ENCODE peak calls at places on chromosome 1, in six cellular contexts. E is trophoblast cell, J is cardiac muscle cell, M is breast epithelium, Z is Panc1, H is thoracic aorta. V is an unnamed sample.
A peak's percentile ranks its signal among the peaks of the same experiment; 100 is the strongest.

GRCh38 chr1:221620437-221621384 is 121.2 kb downstream of the DUSP10 start:
- DNase-seq in E (no peak), J (peak; percentile 8), M (peak; percentile 39), Z (no peak), H (no peak), V (no peak)

GRCh38 chr1:226325178-226325577 is 16.2 kb upstream of the LIN9 start:
- DNase-seq in E (peak; percentile 54), J (peak; percentile 17), M (no peak), Z (no peak), H (no peak), V (no peak)

GRCh38 chr1:241591317-241591716 is 48.9 kb downstream of the CHML start:
- DNase-seq in E (peak; percentile 99), J (no peak), M (peak; percentile 62), Z (no peak), H (no peak), V (no peak)

GRCh38 chr1:81430236-81430635 is 370.5 kb upstream of the ADGRL2 start:
- DNase-seq in E (no peak), J (no peak), M (no peak), Z (no peak), H (no peak), V (no peak)

GRCh38 chr1:237879195-237879594 is 11.5 kb downstream of the ZP4 start:
- DNase-seq in E (peak; percentile 63), J (no peak), M (no peak), Z (no peak), H (no peak), V (no peak)

GRCh38 chr1:83676106-83676505 is 322.8 kb downstream of the TTLL7 start:
- DNase-seq in E (no peak), J (no peak), M (no peak), Z (no peak), H (no peak), V (no peak)

GRCh38 chr1:236997882-236998281 is 6.4 kb downstream of the MT1HL1 start:
- DNase-seq in E (no peak), J (no peak), M (no peak), Z (no peak), H (no peak), V (no peak)

GRCh38 chr1:97243973-97244560 is 522.5 kb downstream of the PTBP2 start:
- DNase-seq in E (peak; percentile 28), J (peak; percentile 43), M (no peak), Z (no peak), H (no peak), V (no peak)

GRCh38 chr1:67472056-67472455 is 41.9 kb upstream of the SERBP1 start:
- DNase-seq in E (no peak), J (no peak), M (no peak), Z (no peak), H (no peak), V (no peak)

GRCh38 chr1:227390525-227390924 is 72.2 kb upstream of the CDC42BPA start:
- DNase-seq in E (no peak), J (peak; percentile 51), M (no peak), Z (no peak), H (no peak), V (no peak)

GRCh38 chr1:211484738-211485479 is 7.1 kb downstream of the RD3 start:
- DNase-seq in E (no peak), J (no peak), M (no peak), Z (no peak), H (no peak), V (no peak)

DNA sequence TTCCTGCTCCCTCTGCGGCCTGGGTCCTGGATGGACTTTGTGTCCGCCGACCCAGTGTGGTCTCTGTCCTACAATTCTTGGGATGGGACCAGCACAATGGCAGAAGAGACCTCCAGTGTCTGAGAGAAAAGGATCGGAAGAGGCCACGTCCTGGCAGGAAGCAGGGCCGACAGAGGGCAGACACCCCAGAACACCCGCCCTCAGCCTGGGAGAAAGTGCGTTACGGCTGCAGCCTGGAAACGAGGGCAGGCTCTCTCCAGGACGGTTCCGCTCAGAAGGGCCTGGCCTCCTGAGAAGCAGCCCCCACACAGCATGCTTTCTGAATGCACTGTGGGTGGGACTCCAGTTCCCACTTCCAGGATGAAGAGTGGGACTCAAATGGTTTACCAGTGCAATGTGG is 35.5 kb downstream of the SLC45A1 start:
- DNase-seq in E (no peak), J (no peak), M (no peak), Z (no peak), H (no peak), V (no peak)
- H3K27ac ChIP-seq in E (no peak overlapping the region), J (peak overlapping the region; percentile 69), M (peak overlapping the region; percentile 83), Z (peak overlapping the region; percentile 48), H (peak overlapping the region; percentile 65), V (no peak overlapping the region)

GRCh38 chr1:206461602-206462455 is 8.4 kb upstream of the IKBKE start:
- DNase-seq in E (peak; percentile 92), J (peak; percentile 84), M (no peak), Z (peak; percentile 36), H (no peak), V (peak; percentile 48)
- H3K27ac ChIP-seq in E (no peak overlapping the region), J (peak overlapping the region; percentile 53), M (peak overlapping the region; percentile 77), Z (no peak overlapping the region), H (no peak overlapping the region), V (no peak overlapping the region)

GRCh38 chr1:156075158-156075557 is 7.1 kb downstream of the MEX3A start:
- DNase-seq in E (no peak), J (no peak), M (no peak), Z (no peak), H (no peak), V (no peak)

GRCh38 chr1:156077430-156077760 is 4.9 kb downstream of the MEX3A start:
- DNase-seq in E (no peak), J (no peak), M (no peak), Z (no peak), H (no peak), V (no peak)

GRCh38 chr1:156074661-156075060 is 7.6 kb downstream of the MEX3A start:
- DNase-seq in E (no peak), J (no peak), M (no peak), Z (no peak), H (no peak), V (no peak)

GRCh38 chr1:156076609-156077429 is 5.4 kb downstream of the MEX3A start:
- DNase-seq in E (peak; percentile 58), J (peak; percentile 47), M (peak; percentile 38), Z (no peak), H (no peak), V (no peak)

DNA sequence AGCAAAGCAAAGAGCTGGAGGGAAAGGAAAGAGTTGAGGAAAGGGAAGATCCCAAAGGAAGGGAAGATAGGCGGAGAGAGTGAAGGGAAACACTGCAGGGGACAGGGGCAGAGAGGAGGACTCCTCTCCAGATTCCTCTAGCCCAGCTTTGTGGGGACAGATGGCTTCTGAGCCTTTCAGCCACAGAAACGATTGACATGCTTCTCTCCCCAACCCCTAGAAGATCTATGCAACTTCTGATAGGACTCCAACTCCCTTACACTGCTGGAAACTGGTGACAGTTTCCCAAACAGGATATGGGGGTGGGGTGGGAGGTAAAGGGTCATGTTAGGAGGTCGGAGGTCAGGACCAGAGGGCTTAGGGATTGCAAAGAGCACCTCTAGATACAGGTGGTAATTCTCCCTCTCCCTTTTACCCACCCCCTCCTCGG is 6.5 kb downstream of the MEX3A start:
- DNase-seq in E (no peak), J (no peak), M (no peak), Z (no peak), H (no peak), V (no peak)
- H3K27ac ChIP-seq in E (no peak overlapping the region), J (peak overlapping the region; percentile 81), M (peak overlapping the region; percentile 76), Z (no peak overlapping the region), H (no peak overlapping the region), V (no peak overlapping the region)

GRCh38 chr1:10790155-10790707 is 6.2 kb downstream of the CASZ1 start:
- DNase-seq in E (no peak), J (no peak), M (no peak), Z (no peak), H (no peak), V (no peak)
- H3K27ac ChIP-seq in E (no peak overlapping the region), J (peak overlapping the region; percentile 43), M (peak overlapping the region; percentile 87), Z (peak overlapping the region; percentile 76), H (no peak overlapping the region), V (no peak overlapping the region)

GRCh38 chr1:37845049-37845646 is 14.2 kb downstream of the MTF1 start:
- DNase-seq in E (peak; percentile 67), J (no peak), M (no peak), Z (no peak), H (no peak), V (no peak)

GRCh38 chr1:37841652-37842051 is 17.7 kb downstream of the MTF1 start:
- DNase-seq in E (no peak), J (no peak), M (no peak), Z (no peak), H (no peak), V (no peak)

GRCh38 chr1:37840711-37841110 is 18.7 kb downstream of the MTF1 start:
- DNase-seq in E (no peak), J (peak; percentile 24), M (no peak), Z (no peak), H (no peak), V (no peak)

GRCh38 chr1:37839676-37840075 is 19.7 kb downstream of the MTF1 start:
- DNase-seq in E (no peak), J (no peak), M (no peak), Z (no peak), H (no peak), V (no peak)
- H3K27ac ChIP-seq in E (no peak overlapping the region), J (no peak overlapping the region), M (no peak overlapping the region), Z (no peak overlapping the region), H (no peak overlapping the region), V (no peak overlapping the region)

DNA sequence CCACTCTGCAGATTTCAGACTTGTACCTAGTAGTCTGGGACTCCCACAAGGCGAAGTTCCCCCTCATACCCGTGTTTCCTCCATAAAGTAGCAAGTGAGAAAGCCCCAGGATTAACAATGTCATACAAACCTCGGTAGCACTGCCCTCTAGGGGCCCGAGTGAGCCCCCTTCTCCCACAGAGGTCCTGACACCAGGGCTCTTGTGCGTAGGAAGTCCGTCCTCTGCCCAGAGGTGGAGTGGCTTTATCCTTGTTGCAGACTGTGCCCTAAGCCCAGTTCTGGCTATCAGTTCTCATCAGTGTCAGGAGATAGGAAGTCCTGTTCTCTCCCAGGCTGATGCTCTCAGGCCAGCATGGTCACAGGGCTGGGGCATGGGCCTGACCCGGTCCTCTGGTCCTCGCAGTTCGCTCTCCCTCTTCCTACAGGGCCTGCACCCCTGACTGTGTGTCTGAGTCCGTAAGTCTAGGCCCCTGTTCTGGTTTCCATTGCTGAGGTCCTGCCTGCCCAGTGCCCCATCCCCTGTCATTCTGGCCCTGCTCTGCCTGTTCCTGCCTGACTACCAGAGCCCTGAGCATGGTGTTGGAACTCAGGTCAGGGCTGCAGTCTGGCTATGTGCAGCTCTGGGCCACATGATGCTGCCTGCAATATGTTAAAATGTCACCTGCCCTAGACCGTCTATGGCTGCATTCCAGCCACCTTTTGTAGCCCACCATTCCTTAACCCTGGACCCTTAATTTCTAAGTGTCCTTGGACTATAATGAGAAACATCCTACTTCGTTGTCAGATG is 285.6 kb downstream of the ASTN1 start:
- DNase-seq in E (no peak), J (no peak), M (no peak), Z (no peak), H (no peak), V (no peak)
- H3K27ac ChIP-seq in E (no peak overlapping the region), J (no peak overlapping the region), M (no peak overlapping the region), Z (no peak overlapping the region), H (no peak overlapping the region), V (no peak overlapping the region)

GRCh38 chr1:57146100-57146499 is 180.3 kb upstream of the C8B start:
- DNase-seq in E (no peak), J (no peak), M (no peak), Z (no peak), H (no peak), V (no peak)

GRCh38 chr1:57137980-57138379 is 172.2 kb upstream of the C8B start:
- DNase-seq in E (no peak), J (no peak), M (no peak), Z (no peak), H (no peak), V (no peak)

GRCh38 chr1:57138432-57139078 is 172.7 kb upstream of the C8B start:
- DNase-seq in E (no peak), J (no peak), M (no peak), Z (no peak), H (no peak), V (no peak)

GRCh38 chr1:57142999-57143398 is 177.2 kb upstream of the C8B start:
- DNase-seq in E (no peak), J (no peak), M (no peak), Z (no peak), H (no peak), V (no peak)
- H3K27ac ChIP-seq in E (no peak overlapping the region), J (no peak overlapping the region), M (no peak overlapping the region), Z (no peak overlapping the region), H (no peak overlapping the region), V (no peak overlapping the region)

V was measured in substantia nigra.